ENCODE peak calls at places on chromosomes 2 and 18, in seven cellular contexts. I is DMS153, S is HTR-8/SVneo, J is activated T-helper 1 cell treated with Interleukin-2 at 50 U/mL for 16 hours, D is NCI-H1694 treated with DMSO at 0.1 percent for 48 hours, V is tibial artery, P is non-pigmented ciliary epithelial cell. N is an unnamed sample.

GRCh38 chr2:174342600-174343342 is 8.0 kb downstream of the SP9 start:
- DNase-seq in P (no peak), V (no peak), S (no peak), D (peak), I (peak), J (no peak), N (peak)

GRCh38 chr2:179455824-179456223 is 191.2 kb upstream of the SESTD1 start:
- DNase-seq in I (no peak), P (no peak), J (no peak), V (no peak), D (no peak), S (no peak), N (no peak)

GRCh38 chr2:74498500-74499268 is 719 bp downstream of the LBX2 start:
- DNase-seq in D (no peak), V (no peak), P (no peak), J (no peak), S (no peak), I (no peak), N (no peak)

GRCh38 chr2:8886197-8886508 is 48.7 kb upstream of the KIDINS220 start:
- DNase-seq in V (no peak), D (no peak), S (no peak), P (no peak), I (no peak), J (no peak), N (no peak)

GRCh38 chr2:189096769-189097447 is 82.7 kb downstream of the COL5A2 start:
- DNase-seq in I (no peak), D (no peak), V (no peak), P (peak), J (no peak), S (peak), N (no peak)

GRCh38 chr2:104826016-104826415 is 27.9 kb upstream of the POU3F3 start:
- DNase-seq in I (no peak), D (no peak), J (no peak), P (no peak), V (no peak), S (no peak), N (no peak)

GRCh38 chr18:34494359-34494696 is 215.8 kb upstream of the DTNA start:
- DNase-seq in P (no peak), J (no peak), S (no peak), D (no peak), I (no peak), V (no peak), N (no peak)

GRCh38 chr18:13628211-13628610 is 98.1 kb downstream of the FAM210A start:
- DNase-seq in I (no peak), V (no peak), P (no peak), S (no peak), D (no peak), J (no peak), N (no peak)

GRCh38 chr2:129732630-129733026 is 246.8 kb upstream of the RAB6C start:
- DNase-seq in J (no peak), P (no peak), D (no peak), I (no peak), V (no peak), S (no peak), N (no peak)

GRCh38 chr2:239018291-239019192 is 170.7 kb downstream of the TWIST2 start:
- DNase-seq in P (no peak), S (no peak), I (no peak), J (no peak), D (no peak), V (peak), N (no peak)

GRCh38 chr2:19988600-19988999 is 1.3 kb downstream of the WDR35 start:
- DNase-seq in S (no peak), P (no peak), I (no peak), V (no peak), J (no peak), D (no peak), N (no peak)

GRCh38 chr2:84749442-84749841 is 131.4 kb downstream of the TRABD2A start:
- DNase-seq in D (no peak), S (no peak), J (no peak), V (no peak), P (no peak), I (no peak), N (no peak)

GRCh38 chr2:162182395-162182794 is 30.3 kb upstream of the GCG start:
- DNase-seq in I (no peak), D (no peak), J (no peak), V (no peak), S (no peak), P (no peak), N (no peak)

GRCh38 chr2:227703961-227704360 is 13.9 kb downstream of the SLC19A3 start:
- DNase-seq in V (no peak), S (peak), J (no peak), I (no peak), D (no peak), P (no peak), N (no peak)

GRCh38 chr18:33851546-33852078 is 273.6 kb downstream of the ASXL3 start:
- DNase-seq in S (no peak), J (no peak), D (no peak), I (no peak), P (no peak), V (no peak), N (no peak)

GRCh38 chr18:34659579-34660517 is 50.2 kb upstream of the DTNA start:
- DNase-seq in D (no peak), J (no peak), I (peak), V (peak), P (peak), S (peak), N (no peak)

GRCh38 chr2:25333981-25334380 is 7.7 kb downstream of the DNMT3A start:
- DNase-seq in J (no peak), D (no peak), I (no peak), P (no peak), S (no peak), V (no peak), N (no peak)

GRCh38 chr2:233247744-233248143 is 3.7 kb upstream of the ATG16L1 start:
- DNase-seq in V (no peak), S (peak), J (peak), P (no peak), D (no peak), I (peak), N (no peak)

GRCh38 chr2:152696476-152696875 is 20.8 kb downstream of the PRPF40A start:
- DNase-seq in V (no peak), D (no peak), S (no peak), J (no peak), I (no peak), P (no peak), N (no peak)

GRCh38 chr2:29811378-29811777 is 110.0 kb downstream of the ALK start:
- DNase-seq in J (no peak), S (no peak), I (no peak), V (no peak), D (no peak), P (no peak), N (no peak)

GRCh38 chr2:160940699-160941098 is 219.5 kb upstream of the TANK start:
- DNase-seq in I (peak), D (no peak), S (no peak), P (no peak), V (no peak), J (no peak), N (no peak)

GRCh38 chr18:43159091-43159490 is 43.6 kb upstream of the RIT2 start:
- DNase-seq in I (no peak), S (no peak), P (no peak), V (no peak), J (no peak), D (no peak), N (no peak)

GRCh38 chr2:112888350-112888749 is 22.6 kb upstream of the IL37 start:
- DNase-seq in D (no peak), J (no peak), V (no peak), I (no peak), S (no peak), P (no peak), N (no peak)

GRCh38 chr2:137846993-137847392 is 117.3 kb upstream of the HNMT start:
- DNase-seq in I (no peak), S (no peak), J (no peak), D (no peak), P (no peak), V (no peak), N (no peak)

GRCh38 chr18:78772369-78773302 is 207.0 kb upstream of the SALL3 start:
- DNase-seq in I (no peak), D (no peak), P (no peak), V (no peak), S (no peak), J (no peak), N (no peak)

GRCh38 chr2:24083567-24084385 is 858 bp downstream of the TP53I3 start:
- DNase-seq in S (peak), J (no peak), P (peak), I (peak), D (peak), V (peak), N (peak)

GRCh38 chr18:79420033-79420745 is 24.5 kb downstream of the NFATC1 start:
- DNase-seq in J (no peak), S (no peak), D (no peak), I (no peak), V (no peak), P (no peak), N (no peak)

GRCh38 chr2:207501797-207502196 is 28.0 kb upstream of the CREB1 start:
- DNase-seq in S (no peak), I (no peak), D (no peak), J (no peak), V (no peak), P (no peak), N (no peak)

GRCh38 chr2:188721231-188721630 is 252.9 kb upstream of the COL3A1 start:
- DNase-seq in D (no peak), I (no peak), J (no peak), P (no peak), V (no peak), S (no peak), N (no peak)

GRCh38 chr2:38505779-38506178 is 96.9 kb downstream of the HNRNPLL start:
- DNase-seq in I (no peak), S (no peak), V (peak), D (no peak), P (peak), J (no peak), N (no peak)

GRCh38 chr2:10305254-10305635 is 2.5 kb downstream of the HPCAL1 start:
- DNase-seq in D (no peak), S (no peak), I (no peak), J (no peak), V (no peak), P (no peak), N (peak)

GRCh38 chr18:53375641-53376040 is 848.8 kb downstream of the MBD2 start:
- DNase-seq in S (no peak), P (no peak), V (no peak), D (no peak), I (peak), J (no peak), N (no peak)

N was measured in activated gamma-delta T cell.